ENCODE peak calls at places on chromosomes 6 and 20, in nine cellular contexts. One of them, this sample, is unnamed. For H4K20me1, the result is how much of the 10 kb centered on the place peaks cover.

GRCh38 chr20:31829731-31830130 is 10.6 kb downstream of the MYLK2 start:
- DNase-seq in hepatocyte: no peak
- DNase-seq in MM.1S: no peak
- DNase-seq in neural progenitor cell: no peak
- DNase-seq in PC-3: no peak
- DNase-seq in HCT116: no peak
- DNase-seq in OCI-LY7: peak
- DNase-seq in GM23338: no peak
- DNase-seq in SK-N-SH: no peak
- DNase-seq in this sample: no peak

GRCh38 chr6:136873733-136874132 is 48.4 kb upstream of the SLC35D3 start:
- DNase-seq in hepatocyte: peak
- DNase-seq in MM.1S: no peak
- DNase-seq in neural progenitor cell: no peak
- DNase-seq in PC-3: no peak
- DNase-seq in HCT116: peak
- DNase-seq in OCI-LY7: peak
- DNase-seq in GM23338: no peak
- DNase-seq in SK-N-SH: no peak
- DNase-seq in this sample: peak

GRCh38 chr6:118896339-118897136 is 2.6 kb downstream of the ASF1A start:
- DNase-seq in hepatocyte: peak
- DNase-seq in MM.1S: peak
- DNase-seq in neural progenitor cell: no peak
- DNase-seq in PC-3: peak
- DNase-seq in HCT116: peak
- DNase-seq in OCI-LY7: peak
- DNase-seq in GM23338: peak
- DNase-seq in SK-N-SH: peak
- DNase-seq in this sample: peak

GRCh38 chr6:35590622-35591066 is 77.9 kb upstream of the TULP1 start:
- DNase-seq in hepatocyte: no peak
- DNase-seq in MM.1S: no peak
- DNase-seq in neural progenitor cell: no peak
- DNase-seq in PC-3: no peak
- DNase-seq in HCT116: no peak
- DNase-seq in OCI-LY7: no peak
- DNase-seq in GM23338: no peak
- DNase-seq in SK-N-SH: no peak
- DNase-seq in this sample: no peak

GRCh38 chr6:14876778-14877613 is 368.9 kb upstream of the JARID2 start:
- DNase-seq in hepatocyte: no peak
- DNase-seq in MM.1S: no peak
- DNase-seq in neural progenitor cell: no peak
- DNase-seq in PC-3: peak
- DNase-seq in HCT116: no peak
- DNase-seq in OCI-LY7: peak
- DNase-seq in GM23338: no peak
- DNase-seq in SK-N-SH: no peak
- DNase-seq in this sample: peak

GRCh38 chr6:141354191-141354950 is 778.4 kb upstream of the GJE1 start:
- DNase-seq in hepatocyte: no peak
- DNase-seq in MM.1S: no peak
- DNase-seq in neural progenitor cell: no peak
- DNase-seq in PC-3: no peak
- DNase-seq in HCT116: peak
- DNase-seq in OCI-LY7: peak
- DNase-seq in GM23338: peak
- DNase-seq in SK-N-SH: no peak
- DNase-seq in this sample: no peak

GRCh38 chr6:53302678-53303360 is 45.9 kb downstream of the ELOVL5 start:
- DNase-seq in hepatocyte: no peak
- DNase-seq in MM.1S: peak
- DNase-seq in neural progenitor cell: no peak
- DNase-seq in PC-3: peak
- DNase-seq in HCT116: no peak
- DNase-seq in OCI-LY7: no peak
- DNase-seq in GM23338: peak
- DNase-seq in SK-N-SH: no peak
- DNase-seq in this sample: peak

GRCh38 chr6:162442675-162443074 is 284.9 kb downstream of the PRKN start:
- DNase-seq in hepatocyte: peak
- DNase-seq in MM.1S: no peak
- DNase-seq in neural progenitor cell: peak
- DNase-seq in PC-3: no peak
- DNase-seq in HCT116: no peak
- DNase-seq in OCI-LY7: peak
- DNase-seq in GM23338: peak
- DNase-seq in SK-N-SH: peak
- DNase-seq in this sample: no peak

GRCh38 chr6:3036861-3037469 is 31.3 kb upstream of the RIPK1 start:
- DNase-seq in hepatocyte: no peak
- DNase-seq in MM.1S: no peak
- DNase-seq in neural progenitor cell: no peak
- DNase-seq in PC-3: no peak
- DNase-seq in HCT116: no peak
- DNase-seq in OCI-LY7: no peak
- DNase-seq in GM23338: no peak
- DNase-seq in SK-N-SH: no peak
- DNase-seq in this sample: no peak

GRCh38 chr6:56806368-56806767 is 148.5 kb upstream of the BEND6 start:
- DNase-seq in hepatocyte: no peak
- DNase-seq in MM.1S: no peak
- DNase-seq in neural progenitor cell: peak
- DNase-seq in PC-3: no peak
- DNase-seq in HCT116: no peak
- DNase-seq in OCI-LY7: no peak
- DNase-seq in GM23338: no peak
- DNase-seq in SK-N-SH: no peak
- DNase-seq in this sample: no peak

GRCh38 chr6:120478650-120479049 is 855.6 kb downstream of the TBC1D32 start:
- DNase-seq in hepatocyte: no peak
- DNase-seq in MM.1S: no peak
- DNase-seq in neural progenitor cell: no peak
- DNase-seq in PC-3: no peak
- DNase-seq in HCT116: no peak
- DNase-seq in OCI-LY7: no peak
- DNase-seq in GM23338: no peak
- DNase-seq in SK-N-SH: no peak
- DNase-seq in this sample: no peak

GRCh38 chr6:133741375-133741861 is 147.5 kb upstream of the TCF21 start:
- DNase-seq in hepatocyte: no peak
- DNase-seq in MM.1S: no peak
- DNase-seq in neural progenitor cell: peak
- DNase-seq in PC-3: no peak
- DNase-seq in HCT116: peak
- DNase-seq in OCI-LY7: no peak
- DNase-seq in GM23338: peak
- DNase-seq in SK-N-SH: no peak
- DNase-seq in this sample: peak

GRCh38 chr6:137015943-137016342 is 28.8 kb downstream of the IL20RA start:
- DNase-seq in hepatocyte: no peak
- DNase-seq in MM.1S: no peak
- DNase-seq in neural progenitor cell: no peak
- DNase-seq in PC-3: no peak
- DNase-seq in HCT116: no peak
- DNase-seq in OCI-LY7: no peak
- DNase-seq in GM23338: no peak
- DNase-seq in SK-N-SH: no peak
- DNase-seq in this sample: no peak

GRCh38 chr20:40286991-40287531 is 402.0 kb downstream of the MAFB start:
- DNase-seq in hepatocyte: peak
- DNase-seq in MM.1S: no peak
- DNase-seq in neural progenitor cell: no peak
- DNase-seq in PC-3: no peak
- DNase-seq in HCT116: no peak
- DNase-seq in OCI-LY7: no peak
- DNase-seq in GM23338: no peak
- DNase-seq in SK-N-SH: peak
- DNase-seq in this sample: no peak

GRCh38 chr6:41966961-41967311 is 25.3 kb upstream of the CCND3 start:
- DNase-seq in hepatocyte: no peak
- DNase-seq in MM.1S: no peak
- DNase-seq in neural progenitor cell: peak
- DNase-seq in PC-3: peak
- DNase-seq in HCT116: peak
- DNase-seq in OCI-LY7: no peak
- DNase-seq in GM23338: peak
- DNase-seq in SK-N-SH: no peak
- DNase-seq in this sample: peak

DNA sequence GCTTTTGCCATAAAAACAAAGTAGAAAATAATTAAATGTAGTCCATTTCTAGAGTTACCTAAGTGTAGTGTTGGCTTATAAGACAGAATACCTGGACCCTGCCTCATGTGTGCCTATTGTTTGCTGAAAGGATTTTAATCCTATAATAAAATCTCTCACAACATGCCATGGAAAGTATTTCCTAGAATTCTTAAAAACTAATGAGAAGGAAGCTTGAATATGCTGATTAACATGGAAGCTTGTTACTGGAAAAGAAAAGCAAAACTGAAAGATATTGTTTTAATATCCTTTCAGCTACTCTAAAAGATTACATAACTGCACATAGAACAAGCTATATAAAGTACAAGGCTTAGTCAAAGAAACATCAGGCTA is 18.0 kb upstream of the FAM135A start:
- DNase-seq in hepatocyte: no peak
- DNase-seq in MM.1S: no peak
- DNase-seq in neural progenitor cell: no peak
- DNase-seq in PC-3: no peak
- DNase-seq in HCT116: no peak
- DNase-seq in OCI-LY7: no peak
- DNase-seq in GM23338: peak
- DNase-seq in SK-N-SH: no peak
- DNase-seq in this sample: no peak
- H3K4me2 ChIP-seq in hepatocyte: no peak
- H3K4me2 ChIP-seq in MM.1S: no peak
- H3K4me2 ChIP-seq in neural progenitor cell: no peak
- H3K4me2 ChIP-seq in PC-3: no peak
- H3K4me2 ChIP-seq in HCT116: no peak
- H3K4me2 ChIP-seq in OCI-LY7: no peak
- H3K4me2 ChIP-seq in GM23338: no peak
- H3K4me2 ChIP-seq in SK-N-SH: no peak
- H3K4me2 ChIP-seq in this sample: no peak

DNA sequence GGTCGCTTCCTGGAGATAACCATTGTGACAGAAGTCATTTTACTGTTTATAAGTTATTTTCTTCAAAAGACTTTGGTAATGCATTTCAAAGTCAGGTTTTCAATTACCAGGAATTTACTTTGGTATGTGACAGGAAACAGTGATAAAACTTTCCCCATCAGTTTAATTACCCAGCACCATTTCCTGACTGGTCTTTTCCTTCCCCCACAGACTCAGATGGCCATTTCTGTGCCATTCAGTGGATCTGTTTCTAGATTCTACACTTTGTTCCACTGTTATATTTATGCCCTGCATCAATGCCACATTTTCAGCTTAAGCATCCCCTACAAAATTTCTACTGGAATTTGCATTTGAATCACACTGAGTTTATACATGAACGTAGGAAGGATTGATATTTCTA is 16.3 kb downstream of the RRBP1 start:
- DNase-seq in hepatocyte: no peak
- DNase-seq in MM.1S: no peak
- DNase-seq in neural progenitor cell: no peak
- DNase-seq in PC-3: no peak
- DNase-seq in HCT116: no peak
- DNase-seq in OCI-LY7: no peak
- DNase-seq in GM23338: no peak
- DNase-seq in SK-N-SH: no peak
- DNase-seq in this sample: no peak
- H4K20me1 ChIP-seq in hepatocyte: half or more
- H4K20me1 ChIP-seq in MM.1S: half or more
- H4K20me1 ChIP-seq in neural progenitor cell: under half
- H4K20me1 ChIP-seq in PC-3: under half
- H4K20me1 ChIP-seq in HCT116: under half
- H4K20me1 ChIP-seq in OCI-LY7: under half
- H4K20me1 ChIP-seq in GM23338: under half
- H4K20me1 ChIP-seq in SK-N-SH: half or more
- H4K20me1 ChIP-seq in this sample: under half

DNA sequence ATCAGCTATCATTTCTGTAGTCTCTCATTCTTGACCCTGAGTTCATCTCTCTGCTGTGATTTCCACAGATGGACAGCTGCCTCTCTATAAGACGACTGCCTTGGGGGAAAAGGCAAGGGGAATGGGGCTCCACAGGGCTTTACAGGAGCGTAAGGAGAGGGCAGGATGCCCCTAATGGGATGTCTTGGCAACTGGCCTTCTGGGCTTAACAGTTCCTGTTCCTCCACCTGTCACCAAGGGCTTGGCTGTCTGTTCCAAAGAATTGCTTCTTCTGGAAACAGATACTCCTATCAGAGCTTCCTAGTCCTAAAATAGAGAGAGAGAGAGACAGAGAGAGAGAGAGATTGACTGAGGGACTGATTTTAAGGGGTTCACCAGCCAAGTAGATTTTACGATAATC is 181.9 kb downstream of the TMEM200A start:
- DNase-seq in hepatocyte: no peak
- DNase-seq in MM.1S: no peak
- DNase-seq in neural progenitor cell: peak
- DNase-seq in PC-3: no peak
- DNase-seq in HCT116: no peak
- DNase-seq in OCI-LY7: no peak
- DNase-seq in GM23338: peak
- DNase-seq in SK-N-SH: no peak
- DNase-seq in this sample: no peak
- TF ChIP-seq EZH2phosphoT487 in hepatocyte: no peak
- TF ChIP-seq EZH2phosphoT487 in MM.1S: no peak
- TF ChIP-seq EZH2phosphoT487 in neural progenitor cell: no peak
- TF ChIP-seq EZH2phosphoT487 in PC-3: no peak
- TF ChIP-seq EZH2phosphoT487 in HCT116: no peak
- TF ChIP-seq EZH2phosphoT487 in OCI-LY7: no peak
- TF ChIP-seq EZH2phosphoT487 in GM23338: no peak
- TF ChIP-seq EZH2phosphoT487 in SK-N-SH: no peak
- TF ChIP-seq EZH2phosphoT487 in this sample: no peak

GRCh38 chr20:56826306-56826970 is 197.3 kb downstream of the TFAP2C start:
- DNase-seq in hepatocyte: no peak
- DNase-seq in MM.1S: no peak
- DNase-seq in neural progenitor cell: no peak
- DNase-seq in PC-3: no peak
- DNase-seq in HCT116: no peak
- DNase-seq in OCI-LY7: no peak
- DNase-seq in GM23338: no peak
- DNase-seq in SK-N-SH: no peak
- DNase-seq in this sample: peak

GRCh38 chr20:56829788-56830385 is 200.8 kb downstream of the TFAP2C start:
- DNase-seq in hepatocyte: peak
- DNase-seq in MM.1S: no peak
- DNase-seq in neural progenitor cell: no peak
- DNase-seq in PC-3: peak
- DNase-seq in HCT116: no peak
- DNase-seq in OCI-LY7: peak
- DNase-seq in GM23338: peak
- DNase-seq in SK-N-SH: no peak
- DNase-seq in this sample: no peak

GRCh38 chr20:56826971-56827645 is 198.0 kb downstream of the TFAP2C start:
- DNase-seq in hepatocyte: peak
- DNase-seq in MM.1S: no peak
- DNase-seq in neural progenitor cell: no peak
- DNase-seq in PC-3: peak
- DNase-seq in HCT116: no peak
- DNase-seq in OCI-LY7: no peak
- DNase-seq in GM23338: no peak
- DNase-seq in SK-N-SH: no peak
- DNase-seq in this sample: peak

GRCh38 chr20:56828402-56828801 is 199.3 kb downstream of the TFAP2C start:
- DNase-seq in hepatocyte: no peak
- DNase-seq in MM.1S: no peak
- DNase-seq in neural progenitor cell: no peak
- DNase-seq in PC-3: no peak
- DNase-seq in HCT116: no peak
- DNase-seq in OCI-LY7: no peak
- DNase-seq in GM23338: no peak
- DNase-seq in SK-N-SH: no peak
- DNase-seq in this sample: peak

GRCh38 chr20:56827763-56828162 is 198.7 kb downstream of the TFAP2C start:
- DNase-seq in hepatocyte: no peak
- DNase-seq in MM.1S: no peak
- DNase-seq in neural progenitor cell: no peak
- DNase-seq in PC-3: no peak
- DNase-seq in HCT116: no peak
- DNase-seq in OCI-LY7: no peak
- DNase-seq in GM23338: no peak
- DNase-seq in SK-N-SH: no peak
- DNase-seq in this sample: no peak
- H3K4me2 ChIP-seq in hepatocyte: peak
- H3K4me2 ChIP-seq in MM.1S: no peak
- H3K4me2 ChIP-seq in neural progenitor cell: no peak
- H3K4me2 ChIP-seq in PC-3: no peak
- H3K4me2 ChIP-seq in HCT116: no peak
- H3K4me2 ChIP-seq in OCI-LY7: no peak
- H3K4me2 ChIP-seq in GM23338: peak
- H3K4me2 ChIP-seq in SK-N-SH: peak
- H3K4me2 ChIP-seq in this sample: peak